ENCODE peak calls at places on chromosomes 4 and X, in six cellular contexts. T, G, V, F, A and M are unnamed samples.

GRCh38 chrX:112051546-112051945 is 31.0 kb downstream of the TRPC5 start:
- DNase-seq in G (no peak), T (no peak), V (no peak), A (no peak), F (no peak), M (no peak)

GRCh38 chrX:119763175-119763574 is 4.8 kb downstream of the SOWAHD start:
- DNase-seq in V (no peak), A (no peak), G (no peak), F (no peak), T (no peak), M (no peak)

GRCh38 chr4:32824321-32824720 is 2104.2 kb downstream of the PCDH7 start:
- DNase-seq in T (no peak), G (no peak), F (no peak), V (no peak), A (no peak), M (no peak)

GRCh38 chrX:100798815-100799214 is 21.4 kb upstream of the CSTF2 start:
- DNase-seq in G (no peak), F (no peak), T (no peak), A (no peak), V (no peak), M (no peak)

GRCh38 chr4:157265281-157265680 is 44.8 kb downstream of the GRIA2 start:
- DNase-seq in F (no peak), A (no peak), G (no peak), T (no peak), V (no peak), M (no peak)

GRCh38 chr4:52728877-52729276 is 22.3 kb downstream of the ERVMER34-1 start:
- DNase-seq in T (no peak), V (no peak), F (no peak), A (no peak), G (no peak), M (no peak)

GRCh38 chr4:118076958-118077766 is 42.9 kb downstream of the NDST3 start:
- DNase-seq in T (peak), G (no peak), F (peak), A (no peak), V (peak), M (peak)

GRCh38 chr4:153564630-153565525 is 98.7 kb downstream of the TMEM131L start:
- DNase-seq in T (no peak), V (no peak), G (no peak), A (no peak), F (peak), M (no peak)

GRCh38 chrX:131783555-131784338 is 239.4 kb upstream of the STK26 start:
- DNase-seq in G (no peak), T (no peak), A (peak), F (no peak), V (no peak), M (no peak)

GRCh38 chr4:134777626-134778025 is 576.0 kb upstream of the PABPC4L start:
- DNase-seq in T (peak), G (no peak), V (no peak), A (no peak), F (no peak), M (no peak)

GRCh38 chr4:56757270-56757746 is 64.2 kb downstream of the SPINK2 start:
- DNase-seq in T (no peak), G (no peak), F (no peak), V (no peak), A (no peak), M (no peak)

GRCh38 chrX:57902633-57903032 is 7.6 kb downstream of the ZXDA start:
- DNase-seq in V (no peak), F (no peak), G (no peak), T (no peak), A (no peak), M (no peak)
- TF ChIP-seq GABPA in V (no peak), F (no peak), G (no peak), T (no peak), A (no peak), M (no peak)

DNA sequence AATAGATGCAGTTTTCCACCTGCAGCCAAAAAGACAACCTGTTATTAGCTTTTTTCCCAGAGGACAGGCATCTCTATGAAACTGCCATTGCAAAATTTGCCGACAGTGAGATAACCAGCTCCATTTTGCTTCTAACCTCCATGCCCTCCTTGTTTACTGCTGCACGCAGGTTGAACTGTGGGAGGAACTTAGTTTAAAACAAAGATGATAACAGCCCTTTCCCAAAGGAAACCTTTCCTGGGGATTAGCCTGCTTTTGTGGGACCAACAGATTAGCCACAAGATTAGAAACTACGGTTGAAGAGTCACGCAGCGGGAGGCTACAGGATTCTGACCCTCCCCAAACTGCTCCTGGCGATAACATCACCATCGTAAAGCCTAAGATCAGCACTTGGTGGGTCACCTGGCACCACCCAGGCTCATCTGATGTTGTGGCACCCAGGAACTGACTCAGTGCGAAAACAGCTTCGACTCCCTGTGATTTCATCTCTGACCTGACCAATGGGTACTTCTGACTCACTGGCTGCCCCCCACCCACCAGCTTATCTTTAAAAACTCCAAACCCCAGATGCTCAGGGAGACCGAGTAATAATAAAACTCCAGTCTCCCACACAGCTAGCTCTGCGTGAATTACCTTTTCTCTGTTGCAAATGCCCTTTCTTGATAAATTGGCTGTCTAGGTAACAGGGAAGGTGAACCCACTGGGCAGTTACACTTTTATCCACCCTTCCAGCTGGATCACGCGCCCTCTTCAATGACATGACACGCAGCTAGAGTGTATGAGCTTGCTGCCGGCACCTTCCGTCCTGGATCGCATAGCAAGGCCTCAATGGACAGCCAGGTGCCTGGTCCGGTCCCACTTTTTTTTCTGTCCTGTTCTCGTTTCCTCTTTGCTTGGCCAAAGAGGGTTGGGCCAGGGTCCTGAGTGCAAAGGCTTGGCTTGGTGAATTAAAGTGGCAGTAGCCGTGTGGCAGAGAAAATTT is 27.2 kb downstream of the NOP14 start:
- DNase-seq in F (no peak), A (peak), V (no peak), T (no peak), G (no peak), M (no peak)
- TF ChIP-seq GABPA in F (no peak), A (no peak), V (no peak), T (no peak), G (no peak), M (no peak)

DNA sequence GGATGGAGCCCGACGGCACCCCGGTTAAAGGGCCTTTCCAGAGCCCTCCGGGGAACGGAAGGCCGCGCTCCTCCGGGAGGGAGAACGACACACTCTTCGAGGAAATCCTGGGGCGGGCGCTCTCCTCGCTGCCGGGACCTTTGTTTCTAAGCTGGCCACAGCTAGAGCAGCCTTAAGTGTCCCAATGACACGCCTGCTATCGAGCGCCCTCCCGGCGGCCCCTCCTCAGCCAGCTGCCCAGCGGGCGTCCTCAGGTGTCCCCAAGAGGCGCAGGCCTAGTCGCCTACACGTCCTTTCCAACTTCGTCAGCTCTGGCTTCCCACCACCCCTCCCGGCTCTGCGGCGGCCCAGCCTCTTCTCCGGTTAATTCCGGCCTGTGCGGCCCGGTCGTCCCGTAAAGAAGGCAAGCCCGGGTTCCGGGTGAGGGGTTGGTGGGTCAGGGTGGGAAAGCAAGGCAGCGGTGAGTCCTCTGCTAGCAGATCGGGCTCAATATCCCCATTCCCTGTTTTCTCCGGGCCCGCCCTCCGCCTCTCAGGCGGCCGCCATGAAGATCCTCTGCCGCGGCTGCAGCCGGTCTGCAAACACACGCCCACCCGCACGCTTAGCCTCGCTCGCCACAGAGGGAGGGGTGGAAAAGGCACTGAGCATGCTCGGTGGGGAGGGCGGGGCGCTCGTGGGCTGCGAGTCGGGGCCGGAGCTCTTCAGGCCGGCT is 449 bp upstream of the RAP1GDS1 start:
- DNase-seq in V (peak), G (peak), F (peak), A (peak), T (peak), M (peak)
- TF ChIP-seq GABPA in V (no peak), G (no peak), F (no peak), A (no peak), T (no peak), M (no peak)

GRCh38 chrX:136125106-136125505 is 22.2 kb upstream of the FHL1 start:
- DNase-seq in F (no peak), T (no peak), V (no peak), A (no peak), G (no peak), M (no peak)
- TF ChIP-seq GABPA in F (no peak), T (no peak), V (no peak), A (no peak), G (no peak), M (no peak)